ENCODE peak calls at places on chromosomes 1 and 21, in eight cellular contexts. K is COR-L47; E is GM23248; W is T follicular helper cell; B is PC-9; J is central memory CD4-positive, alpha-beta T cell; S is fibroblast of lung; X is GM13976. O is an unnamed sample.

GRCh38 chr1:168089326-168089978 is 47.3 kb downstream of the GPR161 start:
- DNase-seq in W (no peak), K (no peak), X (no peak), B (no peak), E (no peak), S (no peak), J (no peak), O (no peak)

GRCh38 chr1:84600796-84601195 is 26.6 kb upstream of the CTBS start:
- DNase-seq in K (no peak), W (no peak), E (no peak), B (no peak), J (no peak), X (no peak), S (peak), O (no peak)

GRCh38 chr1:14363191-14363590 is 235.3 kb upstream of the KAZN start:
- DNase-seq in X (no peak), B (no peak), W (no peak), J (no peak), S (peak), K (no peak), E (peak), O (no peak)

GRCh38 chr1:225880210-225880584 is 2.0 kb downstream of the TMEM63A start:
- DNase-seq in J (no peak), W (no peak), K (no peak), E (no peak), S (no peak), X (no peak), B (no peak), O (no peak)

GRCh38 chr1:12572506-12572905 is 45.5 kb downstream of the DHRS3 start:
- DNase-seq in S (peak), E (no peak), K (no peak), X (no peak), W (no peak), B (no peak), J (no peak), O (peak)

GRCh38 chr1:160131803-160132565 is 16.4 kb downstream of the ATP1A2 start:
- DNase-seq in K (no peak), E (no peak), W (no peak), S (no peak), X (no peak), J (no peak), B (no peak), O (no peak)

GRCh38 chr1:206503591-206504362 is 3.6 kb upstream of the RASSF5 start:
- DNase-seq in B (peak), S (peak), W (no peak), E (peak), J (no peak), K (no peak), X (peak), O (peak)

GRCh38 chr1:149936076-149936991 is at the start of gene MTMR11:
- DNase-seq in X (no peak), S (peak), W (no peak), K (no peak), B (peak), J (no peak), E (peak), O (peak)

GRCh38 chr1:151708891-151709290 is 7.7 kb downstream of the CELF3 start:
- DNase-seq in W (no peak), B (no peak), X (no peak), E (no peak), S (no peak), J (no peak), K (no peak), O (no peak)

GRCh38 chr21:44368711-44369446 is 15.5 kb downstream of the TRPM2 start:
- DNase-seq in S (no peak), W (no peak), X (no peak), K (peak), E (no peak), B (no peak), J (no peak), O (no peak)

GRCh38 chr21:33973268-33973667 is 57.7 kb upstream of the ATP5PO start:
- DNase-seq in J (no peak), W (no peak), K (no peak), B (no peak), E (no peak), S (peak), X (no peak), O (peak)

O was measured in amniotic epithelial cell.